ENCODE peak calls at places on chromosomes 1 and 21, in seven cellular contexts. U is KBM-7; N is colonic mucosa; F is NCI-H345; B is activated naive CD4-positive, alpha-beta T cell; J is HTR-8/SVneo; V is left kidney. L is an unnamed sample.

GRCh38 chr1:198220428-198220827 is 63.6 kb downstream of the NEK7 start:
- DNase-seq in U (no peak), N (no peak), F (no peak), B (no peak), J (peak; percentile 25), V (no peak), L (peak; percentile 66)

GRCh38 chr1:6083801-6084467 is 38.2 kb downstream of the KCNAB2 start:
- DNase-seq in U (no peak), N (no peak), F (no peak), B (no peak), J (no peak), V (no peak), L (peak; percentile 87)

GRCh38 chr1:89311757-89312156 is 39.1 kb upstream of the GBP5 start:
- DNase-seq in U (no peak), N (no peak), F (no peak), B (no peak), J (no peak), V (peak; percentile 3), L (no peak)

GRCh38 chr1:55363261-55363660 is 148.1 kb upstream of the USP24 start:
- DNase-seq in U (no peak), N (no peak), F (no peak), B (no peak), J (no peak), V (no peak), L (no peak)

GRCh38 chr1:60655799-60656355 is 426.5 kb upstream of the NFIA start:
- DNase-seq in U (no peak), N (no peak), F (no peak), B (no peak), J (no peak), V (no peak), L (no peak)

GRCh38 chr1:240797050-240797449 is 185.1 kb upstream of the GREM2 start:
- DNase-seq in U (no peak), N (no peak), F (no peak), B (no peak), J (no peak), V (no peak), L (no peak)

GRCh38 chr1:202625416-202626360 is 84.6 kb downstream of the SYT2 start:
- DNase-seq in U (peak; percentile 77), N (peak; percentile 73), F (peak; percentile 43), B (peak; percentile 34), J (peak; percentile 67), V (peak; percentile 84), L (no peak)

GRCh38 chr1:14137411-14138134 is 437.6 kb downstream of the PRDM2 start:
- DNase-seq in U (no peak), N (no peak), F (no peak), B (no peak), J (no peak), V (no peak), L (no peak)

GRCh38 chr1:50651476-50652263 is 228.4 kb upstream of the DMRTA2 start:
- DNase-seq in U (no peak), N (no peak), F (peak; percentile 10), B (no peak), J (no peak), V (no peak), L (no peak)

GRCh38 chr1:94079056-94079990 is 41.6 kb downstream of the ABCA4 start:
- DNase-seq in U (no peak), N (no peak), F (no peak), B (no peak), J (no peak), V (peak; percentile 96), L (no peak)

GRCh38 chr1:67332653-67333529 is 25.2 kb downstream of the IL12RB2 start:
- DNase-seq in U (no peak), N (no peak), F (no peak), B (no peak), J (no peak), V (no peak), L (no peak)

GRCh38 chr1:226520640-226521355 is 27.8 kb upstream of the STUM start:
- DNase-seq in U (no peak), N (peak; percentile 11), F (no peak), B (no peak), J (no peak), V (no peak), L (no peak)

GRCh38 chr1:200856716-200857352 is 15.9 kb upstream of the GPR25 start:
- DNase-seq in U (no peak), N (no peak), F (no peak), B (no peak), J (no peak), V (peak; percentile 54), L (no peak)

GRCh38 chr1:209770636-209771415 is 13.5 kb downstream of the C1orf74 start:
- DNase-seq in U (no peak), N (no peak), F (no peak), B (no peak), J (no peak), V (no peak), L (no peak)

GRCh38 chr21:23977971-23978370 is 1629.3 kb downstream of the MRPL39 start:
- DNase-seq in U (peak; percentile 73), N (no peak), F (no peak), B (no peak), J (peak; percentile 5), V (no peak), L (no peak)

GRCh38 chr21:46028547-46029200 is 47.1 kb downstream of the COL6A1 start:
- DNase-seq in U (no peak), N (no peak), F (no peak), B (no peak), J (no peak), V (peak; percentile 93), L (no peak)

GRCh38 chr21:42765656-42766055 is 112.2 kb downstream of the PDE9A start:
- DNase-seq in U (no peak), N (no peak), F (no peak), B (no peak), J (no peak), V (no peak), L (no peak)

GRCh38 chr1:157775101-157775870 is 1.6 kb downstream of the FCRL2 start:
- DNase-seq in U (no peak), N (no peak), F (no peak), B (no peak), J (no peak), V (no peak), L (no peak)

GRCh38 chr1:197942042-197942441 is 24.9 kb downstream of the LHX9 start:
- DNase-seq in U (no peak), N (no peak), F (no peak), B (no peak), J (no peak), V (no peak), L (no peak)

GRCh38 chr1:12113433-12114339 is 50.6 kb downstream of the TNFRSF8 start:
- DNase-seq in U (no peak), N (no peak), F (peak; percentile 7), B (no peak), J (no peak), V (no peak), L (peak; percentile 26)

L was measured in NCI-H446 treated with DMSO at 0.1 percent for 48 hours.